ENCODE peak calls at places on chromosomes 6 and 20, in seven cellular contexts. A is iPS-NIHi11; E is activated naive CD8-positive, alpha-beta T cell treated with anti-CD3 and anti-CD28 coated beads, Interleukin-2, amount 50 U/mL, for 24 hours; D is stimulated activated CD4-positive, alpha-beta T cell treated with anti-CD3 and anti-CD28 coated beads, Interleukin-2, amount 100 ng/mL, for 4 hours; K is cerebellar cortex; G is NCI-H2081; P is EH. T is an unnamed sample.

GRCh38 chr6:157241411-157241979 is 81.8 kb downstream of the TMEM242 start:
- DNase-seq in A (no peak), E (no peak), D (no peak), K (peak), G (no peak), P (peak), T (no peak)

GRCh38 chr6:167566711-167567141 is 241.8 kb downstream of the TTLL2 start:
- DNase-seq in A (peak), E (no peak), D (no peak), K (no peak), G (no peak), P (no peak), T (no peak)

GRCh38 chr20:32798046-32798985 is 21.4 kb upstream of the MAPRE1 start:
- DNase-seq in A (no peak), E (no peak), D (no peak), K (no peak), G (no peak), P (no peak), T (no peak)

GRCh38 chr20:34171640-34172039 is 59.6 kb upstream of the EIF2S2 start:
- DNase-seq in A (no peak), E (no peak), D (no peak), K (no peak), G (no peak), P (no peak), T (no peak)

GRCh38 chr6:158150701-158151100 is 17.4 kb downstream of the SERAC1 start:
- DNase-seq in A (no peak), E (no peak), D (no peak), K (no peak), G (no peak), P (peak), T (no peak)

GRCh38 chr6:154480144-154480639 is 30.3 kb downstream of the CNKSR3 start:
- DNase-seq in A (no peak), E (no peak), D (no peak), K (no peak), G (no peak), P (no peak), T (no peak)

GRCh38 chr6:83294676-83295075 is 101.5 kb downstream of the RWDD2A start:
- DNase-seq in A (no peak), E (no peak), D (no peak), K (no peak), G (no peak), P (no peak), T (no peak)

GRCh38 chr6:153084393-153084792 is 46.7 kb downstream of the RGS17 start:
- DNase-seq in A (no peak), E (no peak), D (no peak), K (no peak), G (no peak), P (peak), T (no peak)

GRCh38 chr20:48750941-48751620 is 76.7 kb downstream of the PREX1 start:
- DNase-seq in A (peak), E (no peak), D (peak), K (no peak), G (peak), P (no peak), T (peak)

GRCh38 chr6:147156218-147156617 is 48.0 kb upstream of the STXBP5 start:
- DNase-seq in A (no peak), E (no peak), D (no peak), K (no peak), G (no peak), P (peak), T (no peak)

GRCh38 chr6:168037856-168038255 is 40.4 kb downstream of the KIF25 start:
- DNase-seq in A (no peak), E (no peak), D (no peak), K (no peak), G (no peak), P (no peak), T (no peak)

GRCh38 chr6:14068133-14068532 is 49.4 kb upstream of the CD83 start:
- DNase-seq in A (no peak), E (no peak), D (no peak), K (no peak), G (no peak), P (peak), T (no peak)

GRCh38 chr20:61874421-61875068 is 191.1 kb downstream of the TAF4 start:
- DNase-seq in A (peak), E (no peak), D (no peak), K (no peak), G (no peak), P (no peak), T (no peak)

GRCh38 chr6:97645757-97646156 is 362.7 kb upstream of the MMS22L start:
- DNase-seq in A (no peak), E (no peak), D (no peak), K (no peak), G (no peak), P (no peak), T (no peak)

GRCh38 chr20:38872036-38872435 is 54.2 kb upstream of the FAM83D start:
- DNase-seq in A (no peak), E (no peak), D (no peak), K (no peak), G (no peak), P (no peak), T (no peak)

GRCh38 chr20:2203436-2203835 is 92.4 kb upstream of the TGM3 start:
- DNase-seq in A (no peak), E (no peak), D (no peak), K (no peak), G (no peak), P (no peak), T (no peak)

GRCh38 chr20:64152906-64153305 is 11.3 kb upstream of the MYT1 start:
- DNase-seq in A (no peak), E (no peak), D (no peak), K (no peak), G (peak), P (no peak), T (no peak)

GRCh38 chr20:37558306-37558705 is 30.6 kb upstream of the BLCAP start:
- DNase-seq in A (no peak), E (no peak), D (no peak), K (no peak), G (no peak), P (no peak), T (no peak)

GRCh38 chr6:90328004-90328403 is 31.4 kb upstream of the BACH2 start:
- DNase-seq in A (no peak), E (no peak), D (no peak), K (no peak), G (no peak), P (peak), T (no peak)

GRCh38 chr20:62929051-62929538 is 2.8 kb upstream of the DIDO1 start:
- DNase-seq in A (peak), E (peak), D (peak), K (no peak), G (no peak), P (peak), T (peak)

GRCh38 chr6:134029495-134030455 is 22.6 kb downstream of the SLC2A12 start:
- DNase-seq in A (no peak), E (no peak), D (no peak), K (peak), G (no peak), P (peak), T (no peak)

GRCh38 chr6:2970753-2971419 is 481 bp downstream of the SERPINB6 start:
- DNase-seq in A (peak), E (peak), D (peak), K (peak), G (no peak), P (peak), T (no peak)

GRCh38 chr6:34490390-34491090 is 24.7 kb downstream of the PACSIN1 start:
- DNase-seq in A (no peak), E (no peak), D (no peak), K (peak), G (no peak), P (no peak), T (no peak)

GRCh38 chr6:80254716-80255115 is 148.2 kb downstream of the BCKDHB start:
- DNase-seq in A (no peak), E (no peak), D (no peak), K (no peak), G (no peak), P (no peak), T (no peak)

GRCh38 chr6:33633462-33634158 is 12.5 kb downstream of the ITPR3 start:
- DNase-seq in A (peak), E (peak), D (peak), K (peak), G (peak), P (peak), T (peak)

GRCh38 chr6:106444777-106445507 is 84.4 kb downstream of the CRYBG1 start:
- DNase-seq in A (peak), E (no peak), D (peak), K (peak), G (peak), P (peak), T (peak)

GRCh38 chr6:166760288-166760687 is 133.2 kb upstream of the RPS6KA2 start:
- DNase-seq in A (no peak), E (peak), D (peak), K (no peak), G (no peak), P (no peak), T (peak)

GRCh38 chr6:71419217-71419953 is 130.8 kb downstream of the OGFRL1 start:
- DNase-seq in A (no peak), E (no peak), D (no peak), K (no peak), G (no peak), P (no peak), T (no peak)

GRCh38 chr20:47984437-47984836 is 199.2 kb upstream of the SULF2 start:
- DNase-seq in A (no peak), E (no peak), D (no peak), K (no peak), G (no peak), P (no peak), T (no peak)

GRCh38 chr6:6758915-6759654 is 170.6 kb downstream of the LY86 start:
- DNase-seq in A (peak), E (peak), D (peak), K (peak), G (peak), P (peak), T (peak)

GRCh38 chr6:84685983-84686584 is 78.3 kb downstream of the TBX18 start:
- DNase-seq in A (peak), E (no peak), D (no peak), K (peak), G (no peak), P (no peak), T (peak)

GRCh38 chr6:33744895-33745546 is 1.7 kb downstream of the IP6K3 start:
- DNase-seq in A (peak), E (no peak), D (no peak), K (no peak), G (peak), P (peak), T (no peak)

GRCh38 chr6:122736166-122736565 is 43.4 kb upstream of the FABP7 start:
- DNase-seq in A (no peak), E (no peak), D (no peak), K (no peak), G (peak), P (no peak), T (no peak)